ENCODE peak calls at places on chromosomes 16 and 17, in five cellular contexts. One of them, this sample, is unnamed.
A peak's percentile ranks its signal among the peaks of the same experiment; 100 is the strongest.

GRCh38 chr17:42723636-42724035 is 21.2 kb downstream of the EZH1 start:
- DNase-seq in mammary epithelial cell: no peak
- DNase-seq in suprapubic skin: no peak
- DNase-seq in spleen: no peak
- DNase-seq in cardiac muscle cell: no peak
- DNase-seq in this sample: no peak

GRCh38 chr16:46793841-46794240 is 37.1 kb downstream of the C16orf87 start:
- DNase-seq in mammary epithelial cell: no peak
- DNase-seq in suprapubic skin: no peak
- DNase-seq in spleen: no peak
- DNase-seq in cardiac muscle cell: no peak
- DNase-seq in this sample: no peak

GRCh38 chr16:50706250-50706649 is 12.8 kb downstream of the NOD2 start:
- DNase-seq in mammary epithelial cell: no peak
- DNase-seq in suprapubic skin: no peak
- DNase-seq in spleen: no peak
- DNase-seq in cardiac muscle cell: no peak
- DNase-seq in this sample: no peak

GRCh38 chr16:24700549-24701392 is 28.7 kb upstream of the TNRC6A start:
- DNase-seq in mammary epithelial cell: peak; percentile 85
- DNase-seq in suprapubic skin: peak; percentile 82
- DNase-seq in spleen: no peak
- DNase-seq in cardiac muscle cell: no peak
- DNase-seq in this sample: peak; percentile 93

GRCh38 chr17:67606471-67606870 is 111.3 kb upstream of the NOL11 start:
- DNase-seq in mammary epithelial cell: no peak
- DNase-seq in suprapubic skin: peak; percentile 64
- DNase-seq in spleen: no peak
- DNase-seq in cardiac muscle cell: no peak
- DNase-seq in this sample: no peak

GRCh38 chr16:9533042-9533441 is 441.6 kb downstream of the HAPSTR1 start:
- DNase-seq in mammary epithelial cell: no peak
- DNase-seq in suprapubic skin: no peak
- DNase-seq in spleen: no peak
- DNase-seq in cardiac muscle cell: no peak
- DNase-seq in this sample: no peak

GRCh38 chr16:4755687-4756086 is 11.3 kb downstream of the ZNF500 start:
- DNase-seq in mammary epithelial cell: no peak
- DNase-seq in suprapubic skin: no peak
- DNase-seq in spleen: no peak
- DNase-seq in cardiac muscle cell: no peak
- DNase-seq in this sample: no peak

GRCh38 chr16:54280751-54281150 is 5.8 kb downstream of the IRX3 start:
- DNase-seq in mammary epithelial cell: peak; percentile 61
- DNase-seq in suprapubic skin: peak; percentile 59
- DNase-seq in spleen: no peak
- DNase-seq in cardiac muscle cell: no peak
- DNase-seq in this sample: peak; percentile 77

GRCh38 chr16:67804853-67805542 is 1.4 kb downstream of the RANBP10 start:
- DNase-seq in mammary epithelial cell: no peak
- DNase-seq in suprapubic skin: no peak
- DNase-seq in spleen: no peak
- DNase-seq in cardiac muscle cell: no peak
- DNase-seq in this sample: no peak

GRCh38 chr16:48164907-48165715 is 9.3 kb upstream of the ABCC12 start:
- DNase-seq in mammary epithelial cell: peak; percentile 61
- DNase-seq in suprapubic skin: peak; percentile 86
- DNase-seq in spleen: peak; percentile 92
- DNase-seq in cardiac muscle cell: peak; percentile 74
- DNase-seq in this sample: peak; percentile 39

GRCh38 chr16:2840914-2841313 is 10.8 kb downstream of the ZG16B start:
- DNase-seq in mammary epithelial cell: no peak
- DNase-seq in suprapubic skin: no peak
- DNase-seq in spleen: peak; percentile 72
- DNase-seq in cardiac muscle cell: no peak
- DNase-seq in this sample: no peak

GRCh38 chr17:40448213-40448638 is 5.0 kb downstream of the IGFBP4 start:
- DNase-seq in mammary epithelial cell: no peak
- DNase-seq in suprapubic skin: no peak
- DNase-seq in spleen: no peak
- DNase-seq in cardiac muscle cell: no peak
- DNase-seq in this sample: no peak

GRCh38 chr16:12716658-12717057 is 87.0 kb downstream of the CPPED1 start:
- DNase-seq in mammary epithelial cell: no peak
- DNase-seq in suprapubic skin: no peak
- DNase-seq in spleen: no peak
- DNase-seq in cardiac muscle cell: no peak
- DNase-seq in this sample: no peak

GRCh38 chr17:66952031-66952524 is 12.4 kb upstream of the CACNG4 start:
- DNase-seq in mammary epithelial cell: peak; percentile 97
- DNase-seq in suprapubic skin: no peak
- DNase-seq in spleen: no peak
- DNase-seq in cardiac muscle cell: no peak
- DNase-seq in this sample: peak; percentile 98

GRCh38 chr16:67935402-67936123 is 1.1 kb downstream of the PSMB10 start:
- DNase-seq in mammary epithelial cell: peak; percentile 98
- DNase-seq in suprapubic skin: peak; percentile 97
- DNase-seq in spleen: peak; percentile 99
- DNase-seq in cardiac muscle cell: peak; percentile 96
- DNase-seq in this sample: peak; percentile 96

GRCh38 chr17:45170280-45170975 is 8.8 kb downstream of the HEXIM2 start:
- DNase-seq in mammary epithelial cell: no peak
- DNase-seq in suprapubic skin: no peak
- DNase-seq in spleen: no peak
- DNase-seq in cardiac muscle cell: no peak
- DNase-seq in this sample: no peak

GRCh38 chr16:25109643-25110042 is 1.9 kb upstream of the LCMT1 start:
- DNase-seq in mammary epithelial cell: peak; percentile 90
- DNase-seq in suprapubic skin: no peak
- DNase-seq in spleen: no peak
- DNase-seq in cardiac muscle cell: no peak
- DNase-seq in this sample: peak; percentile 96

GRCh38 chr17:38425744-38426143 is 2.5 kb upstream of the ARHGAP23 start:
- DNase-seq in mammary epithelial cell: no peak
- DNase-seq in suprapubic skin: no peak
- DNase-seq in spleen: no peak
- DNase-seq in cardiac muscle cell: no peak
- DNase-seq in this sample: no peak

GRCh38 chr17:65359016-65359415 is 202.4 kb downstream of the AXIN2 start:
- DNase-seq in mammary epithelial cell: peak; percentile 83
- DNase-seq in suprapubic skin: no peak
- DNase-seq in spleen: no peak
- DNase-seq in cardiac muscle cell: no peak
- DNase-seq in this sample: peak; percentile 85

GRCh38 chr17:40450175-40450574 is 6.9 kb downstream of the IGFBP4 start:
- DNase-seq in mammary epithelial cell: peak; percentile 39
- DNase-seq in suprapubic skin: no peak
- DNase-seq in spleen: no peak
- DNase-seq in cardiac muscle cell: no peak
- DNase-seq in this sample: peak; percentile 50

GRCh38 chr17:71440513-71440912 is 680.3 kb upstream of the SOX9 start:
- DNase-seq in mammary epithelial cell: no peak
- DNase-seq in suprapubic skin: no peak
- DNase-seq in spleen: no peak
- DNase-seq in cardiac muscle cell: no peak
- DNase-seq in this sample: no peak

GRCh38 chr17:37547986-37548385 is 58.3 kb downstream of the DUSP14 start:
- DNase-seq in mammary epithelial cell: no peak
- DNase-seq in suprapubic skin: no peak
- DNase-seq in spleen: no peak
- DNase-seq in cardiac muscle cell: peak; percentile 23
- DNase-seq in this sample: no peak

GRCh38 chr16:75420987-75421819 is 12.1 kb downstream of the CFDP1 start:
- DNase-seq in mammary epithelial cell: peak; percentile 49
- DNase-seq in suprapubic skin: peak; percentile 86
- DNase-seq in spleen: peak; percentile 86
- DNase-seq in cardiac muscle cell: peak; percentile 80
- DNase-seq in this sample: peak; percentile 54

GRCh38 chr16:62289230-62289629 is 253.0 kb upstream of the CDH8 start:
- DNase-seq in mammary epithelial cell: no peak
- DNase-seq in suprapubic skin: no peak
- DNase-seq in spleen: no peak
- DNase-seq in cardiac muscle cell: no peak
- DNase-seq in this sample: no peak

GRCh38 chr16:81645303-81645702 is 133.8 kb upstream of the PLCG2 start:
- DNase-seq in mammary epithelial cell: peak; percentile 89
- DNase-seq in suprapubic skin: no peak
- DNase-seq in spleen: peak; percentile 54
- DNase-seq in cardiac muscle cell: peak; percentile 97
- DNase-seq in this sample: peak; percentile 92

GRCh38 chr16:3087243-3087791 is 11.8 kb downstream of the ZSCAN10 start:
- DNase-seq in mammary epithelial cell: no peak
- DNase-seq in suprapubic skin: peak; percentile 77
- DNase-seq in spleen: peak; percentile 86
- DNase-seq in cardiac muscle cell: peak; percentile 24
- DNase-seq in this sample: no peak

GRCh38 chr16:56673916-56674315 is 4.3 kb downstream of the MT1H start:
- DNase-seq in mammary epithelial cell: peak; percentile 37
- DNase-seq in suprapubic skin: peak; percentile 56
- DNase-seq in spleen: no peak
- DNase-seq in cardiac muscle cell: peak; percentile 45
- DNase-seq in this sample: peak; percentile 35
- TF ChIP-seq CTCF in mammary epithelial cell: peak; percentile 80
- TF ChIP-seq CTCF in suprapubic skin: peak; percentile 49
- TF ChIP-seq CTCF in spleen: peak; percentile 39
- TF ChIP-seq CTCF in cardiac muscle cell: peak; percentile 68
- TF ChIP-seq CTCF in this sample: peak; percentile 75

DNA sequence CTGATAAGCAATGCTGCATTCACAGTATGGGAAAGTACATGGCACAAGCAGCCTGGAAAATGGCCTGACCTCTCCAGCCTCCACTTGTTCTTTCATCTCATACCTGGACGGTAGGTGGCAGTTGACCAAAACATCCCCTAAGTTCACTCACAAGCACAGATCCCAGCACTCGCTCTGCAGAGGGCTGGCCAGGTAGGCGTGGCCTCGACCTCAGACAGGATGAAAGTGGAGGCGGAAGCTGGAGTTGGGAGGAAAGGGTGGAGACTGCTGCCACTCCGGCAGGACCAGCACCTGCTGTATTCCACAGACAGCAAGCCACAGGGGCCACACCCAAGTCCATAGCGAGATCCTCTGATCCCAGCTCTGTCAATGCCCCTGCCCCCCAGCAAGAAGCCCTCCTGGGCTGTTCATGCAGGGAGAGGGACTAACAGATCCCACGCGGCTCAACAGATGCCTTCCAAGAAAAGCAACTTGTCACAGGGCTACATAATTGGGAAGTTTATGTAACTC is 31.3 kb downstream of the ZCCHC14 start:
- DNase-seq in mammary epithelial cell: peak; percentile 93
- DNase-seq in suprapubic skin: no peak
- DNase-seq in spleen: no peak
- DNase-seq in cardiac muscle cell: peak; percentile 89
- DNase-seq in this sample: peak; percentile 94
- H3K4me3 ChIP-seq in mammary epithelial cell: peak overlapping the region; percentile 29
- H3K4me3 ChIP-seq in suprapubic skin: no peak overlapping the region
- H3K4me3 ChIP-seq in spleen: no peak overlapping the region
- H3K4me3 ChIP-seq in cardiac muscle cell: no peak overlapping the region
- H3K4me3 ChIP-seq in this sample: no peak overlapping the region

GRCh38 chr16:86578056-86578455 is 293 bp upstream of the FOXL1 start:
- DNase-seq in mammary epithelial cell: no peak
- DNase-seq in suprapubic skin: no peak
- DNase-seq in spleen: no peak
- DNase-seq in cardiac muscle cell: no peak
- DNase-seq in this sample: no peak

GRCh38 chr16:86575095-86575685 is 3.2 kb upstream of the FOXL1 start:
- DNase-seq in mammary epithelial cell: no peak
- DNase-seq in suprapubic skin: no peak
- DNase-seq in spleen: no peak
- DNase-seq in cardiac muscle cell: peak; percentile 38
- DNase-seq in this sample: no peak

GRCh38 chr16:86577314-86577971 is 906 bp upstream of the FOXL1 start:
- DNase-seq in mammary epithelial cell: no peak
- DNase-seq in suprapubic skin: no peak
- DNase-seq in spleen: no peak
- DNase-seq in cardiac muscle cell: no peak
- DNase-seq in this sample: no peak

GRCh38 chr16:86575754-86576557 is 2.4 kb upstream of the FOXL1 start:
- DNase-seq in mammary epithelial cell: peak; percentile 92
- DNase-seq in suprapubic skin: no peak
- DNase-seq in spleen: peak; percentile 80
- DNase-seq in cardiac muscle cell: peak; percentile 96
- DNase-seq in this sample: peak; percentile 83

DNA sequence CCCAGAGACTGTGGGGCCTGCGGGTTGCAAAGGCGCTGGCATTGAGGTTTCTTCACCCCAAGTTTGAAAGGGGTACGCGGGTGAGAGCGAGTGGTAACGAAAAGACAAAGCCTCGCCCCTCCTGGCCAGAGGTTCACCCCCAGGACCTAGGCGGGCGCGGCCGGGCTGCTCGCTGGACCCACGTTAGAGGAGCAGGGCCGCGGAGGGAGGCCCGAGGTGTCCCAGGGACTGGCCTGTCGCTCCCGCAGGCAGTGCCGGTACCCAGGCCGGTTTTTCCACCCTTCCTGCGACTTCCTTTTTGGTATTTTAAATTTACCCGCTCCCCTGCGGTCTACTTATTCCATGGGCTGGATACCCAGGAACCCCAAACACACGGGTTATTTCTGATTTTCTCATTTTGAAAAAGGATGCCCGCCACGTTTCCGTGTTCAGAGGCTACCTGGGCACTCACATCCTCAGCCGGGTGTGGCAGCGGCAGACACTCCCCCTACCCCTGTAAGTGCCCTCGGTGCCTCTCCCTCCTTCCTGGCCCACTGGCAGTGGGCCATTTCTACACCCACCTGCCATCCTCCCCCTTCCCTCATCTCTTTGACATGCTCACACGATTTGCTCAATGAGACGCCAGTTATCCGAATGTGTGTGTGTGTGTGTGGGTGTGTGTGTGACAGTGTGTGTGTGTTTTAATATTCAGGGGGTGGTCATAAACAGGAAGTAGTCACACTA is 1.6 kb upstream of the FOXL1 start:
- DNase-seq in mammary epithelial cell: peak; percentile 38
- DNase-seq in suprapubic skin: no peak
- DNase-seq in spleen: no peak
- DNase-seq in cardiac muscle cell: no peak
- DNase-seq in this sample: peak; percentile 42
- H3K27me3 ChIP-seq in mammary epithelial cell: no peaks in the 10 kb centered on the region
- H3K27me3 ChIP-seq in suprapubic skin: peaks cover 100% of the 10 kb centered on the region
- H3K27me3 ChIP-seq in spleen: peaks cover 62% of the 10 kb centered on the region
- H3K27me3 ChIP-seq in cardiac muscle cell: peaks cover 62% of the 10 kb centered on the region
- H3K27me3 ChIP-seq in this sample: peaks cover 2% of the 10 kb centered on the region

DNA sequence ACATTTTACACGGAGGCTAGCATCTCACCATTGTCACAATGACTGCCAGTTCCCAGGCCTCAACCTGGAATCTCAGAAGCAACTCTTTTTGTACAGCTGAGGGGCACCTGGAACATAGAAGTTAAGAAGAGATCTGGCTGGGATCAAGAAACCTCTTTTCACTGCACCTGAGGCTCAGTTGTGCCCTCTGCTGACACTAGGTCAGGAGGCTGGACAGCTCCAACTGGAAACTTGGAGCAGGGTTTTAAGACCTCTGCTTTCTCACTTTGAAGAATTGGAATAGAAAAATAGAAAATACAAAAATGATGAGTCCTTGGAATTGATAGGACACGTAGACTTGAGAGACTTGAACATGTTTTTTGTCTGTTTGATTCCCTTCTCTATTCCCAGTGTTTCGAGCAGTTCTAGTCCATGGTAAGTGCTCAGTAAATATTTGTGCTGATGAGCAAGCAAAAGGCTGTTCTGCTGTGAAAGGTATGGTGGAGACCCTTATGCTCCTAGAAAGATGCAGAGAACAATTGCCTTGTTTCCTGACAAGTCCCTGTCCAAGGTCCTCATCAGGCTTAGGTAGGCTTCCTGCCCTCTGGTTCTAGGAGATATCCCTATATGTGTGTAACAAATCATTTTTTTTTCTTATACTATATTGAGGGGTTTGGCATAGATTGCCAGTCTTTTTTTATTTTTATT is 13.6 kb upstream of the PPM1D start:
- DNase-seq in mammary epithelial cell: no peak
- DNase-seq in suprapubic skin: no peak
- DNase-seq in spleen: no peak
- DNase-seq in cardiac muscle cell: peak; percentile 56
- DNase-seq in this sample: no peak
- TF ChIP-seq CTCF in mammary epithelial cell: peak; percentile 58
- TF ChIP-seq CTCF in suprapubic skin: no peak
- TF ChIP-seq CTCF in spleen: no peak
- TF ChIP-seq CTCF in cardiac muscle cell: peak; percentile 45
- TF ChIP-seq CTCF in this sample: peak; percentile 36